ENCODE peak calls at places on chromosome 21, in five cellular contexts. V, W, T, X and O are unnamed samples.

GRCh38 chr21:14523234-14523633 is 22.9 kb downstream of the SAMSN1 start:
- DNase-seq in V (no peak), W (peak; percentile 76), T (no peak), X (no peak), O (no peak)

GRCh38 chr21:42401164-42401563 is 2.5 kb upstream of the UBASH3A start:
- DNase-seq in V (peak; percentile 23), W (no peak), T (no peak), X (no peak), O (peak; percentile 86)

GRCh38 chr21:41501919-41502318 is 6.0 kb downstream of the TMPRSS2 start:
- DNase-seq in V (peak; percentile 6), W (no peak), T (no peak), X (no peak), O (no peak)

GRCh38 chr21:40049031-40049958 is 182.1 kb downstream of the PCP4 start:
- DNase-seq in V (peak; percentile 79), W (no peak), T (no peak), X (peak; percentile 58), O (peak; percentile 27)

GRCh38 chr21:45071396-45072165 is 2.8 kb upstream of the ADARB1 start:
- DNase-seq in V (no peak), W (no peak), T (no peak), X (no peak), O (no peak)

GRCh38 chr21:26892151-26892550 is 46.9 kb upstream of the ADAMTS1 start:
- DNase-seq in V (no peak), W (no peak), T (no peak), X (no peak), O (no peak)

GRCh38 chr21:35257413-35257812 is 208.3 kb upstream of the RUNX1 start:
- DNase-seq in V (peak; percentile 93), W (no peak), T (peak; percentile 67), X (peak; percentile 79), O (peak; percentile 62)

GRCh38 chr21:25025596-25025995 is 581.7 kb downstream of the MRPL39 start:
- DNase-seq in V (no peak), W (no peak), T (no peak), X (no peak), O (no peak)

GRCh38 chr21:41043008-41043407 is 125.0 kb upstream of the BACE2 start:
- DNase-seq in V (no peak), W (no peak), T (no peak), X (no peak), O (no peak)

GRCh38 chr21:42846221-42846620 is 33.1 kb downstream of the WDR4 start:
- DNase-seq in V (no peak), W (peak; percentile 46), T (no peak), X (peak; percentile 9), O (no peak)

GRCh38 chr21:32359719-32360260 is 33.0 kb downstream of the URB1 start:
- DNase-seq in V (no peak), W (no peak), T (no peak), X (no peak), O (no peak)
- H3K4me3 ChIP-seq in V (no peak overlapping the region), W (no peak overlapping the region), T (no peak overlapping the region), X (no peak overlapping the region), O (no peak overlapping the region)

DNA sequence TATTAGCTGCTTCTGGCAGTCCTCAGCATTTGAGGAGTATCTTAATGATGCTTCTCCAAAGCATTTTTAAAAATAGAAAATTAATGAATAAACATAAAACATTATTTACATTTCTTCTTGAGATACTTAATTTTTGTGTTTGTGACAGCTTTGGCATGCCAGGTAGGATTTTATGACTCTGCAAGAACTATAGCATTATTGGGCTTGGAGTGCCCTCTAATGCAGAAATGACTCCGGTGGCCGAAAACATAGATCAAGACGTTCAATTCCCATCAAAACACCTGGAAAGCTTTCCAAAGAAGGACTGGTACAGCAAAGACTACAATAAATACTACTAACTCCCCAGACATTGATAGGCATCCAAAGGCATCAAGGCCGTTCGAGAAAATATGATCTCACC is 366.4 kb upstream of the CXADR start:
- DNase-seq in V (no peak), W (no peak), T (no peak), X (no peak), O (no peak)
- TF ChIP-seq CTCF in V (no peak), W (no peak), T (no peak), X (no peak), O (no peak)

GRCh38 chr21:29305561-29305960 is 6.8 kb downstream of the BACH1 start:
- DNase-seq in V (no peak), W (no peak), T (no peak), X (no peak), O (no peak)

GRCh38 chr21:29303301-29303700 is 4.6 kb downstream of the BACH1 start:
- DNase-seq in V (no peak), W (no peak), T (no peak), X (no peak), O (no peak)

GRCh38 chr21:29306920-29307319 is 8.2 kb downstream of the BACH1 start:
- DNase-seq in V (no peak), W (no peak), T (no peak), X (no peak), O (no peak)

GRCh38 chr21:29304577-29304976 is 5.9 kb downstream of the BACH1 start:
- DNase-seq in V (peak; percentile 21), W (no peak), T (no peak), X (no peak), O (no peak)

DNA sequence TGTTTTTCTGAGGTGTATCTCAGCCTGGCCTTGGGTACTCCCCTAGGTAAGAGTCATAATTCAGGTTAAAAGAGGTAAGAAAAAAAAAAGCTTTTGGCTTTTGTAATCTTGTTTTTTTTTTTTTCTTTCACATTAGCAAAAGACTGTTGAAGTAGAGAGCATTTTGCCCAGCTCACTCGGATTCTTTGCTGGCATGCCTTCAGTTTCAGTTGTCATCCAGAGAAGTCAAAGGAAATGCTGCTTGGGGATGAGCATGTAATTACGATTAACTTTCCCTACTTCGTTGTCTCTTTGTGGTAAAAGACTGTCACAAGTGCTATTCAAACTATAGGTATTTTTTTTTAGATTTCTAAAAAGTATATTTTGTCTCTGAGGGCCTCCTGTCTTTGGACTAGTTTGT is 6.3 kb downstream of the BACH1 start:
- DNase-seq in V (no peak), W (no peak), T (no peak), X (peak; percentile 30), O (no peak)
- H3K4me1 ChIP-seq in V (peaks cover 32% of the 10 kb centered on the region), W (peaks cover 87% of the 10 kb centered on the region), T (peaks cover 59% of the 10 kb centered on the region), X (peaks cover 94% of the 10 kb centered on the region), O (peaks cover 52% of the 10 kb centered on the region)

DNA sequence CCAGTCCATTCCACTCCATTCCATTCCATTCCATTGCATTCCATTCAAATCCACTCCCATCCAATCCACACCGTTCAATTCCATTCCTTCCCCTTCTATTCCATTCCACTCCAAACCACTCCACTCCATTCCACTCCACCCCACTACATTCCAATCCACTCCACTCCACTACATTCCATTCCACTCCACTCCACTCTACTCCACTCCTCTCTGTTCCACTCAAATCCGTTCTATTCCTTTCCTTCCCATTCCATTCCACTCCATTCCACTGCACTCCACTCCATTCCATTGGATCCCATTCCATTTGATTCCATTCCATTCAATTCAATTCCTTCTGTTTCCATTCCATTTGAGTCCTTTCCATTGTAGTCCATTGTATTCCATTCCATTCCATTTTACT is 2568.3 kb upstream of the TPTE start:
- DNase-seq in V (no peak), W (no peak), T (no peak), X (no peak), O (no peak)
- H3K4me3 ChIP-seq in V (no peak overlapping the region), W (no peak overlapping the region), T (no peak overlapping the region), X (no peak overlapping the region), O (no peak overlapping the region)

GRCh38 chr21:22890656-22891055 is 1892.4 kb downstream of the NCAM2 start:
- DNase-seq in V (no peak), W (no peak), T (no peak), X (no peak), O (no peak)
- TF ChIP-seq CTCF in V (no peak), W (no peak), T (no peak), X (no peak), O (no peak)

DNA sequence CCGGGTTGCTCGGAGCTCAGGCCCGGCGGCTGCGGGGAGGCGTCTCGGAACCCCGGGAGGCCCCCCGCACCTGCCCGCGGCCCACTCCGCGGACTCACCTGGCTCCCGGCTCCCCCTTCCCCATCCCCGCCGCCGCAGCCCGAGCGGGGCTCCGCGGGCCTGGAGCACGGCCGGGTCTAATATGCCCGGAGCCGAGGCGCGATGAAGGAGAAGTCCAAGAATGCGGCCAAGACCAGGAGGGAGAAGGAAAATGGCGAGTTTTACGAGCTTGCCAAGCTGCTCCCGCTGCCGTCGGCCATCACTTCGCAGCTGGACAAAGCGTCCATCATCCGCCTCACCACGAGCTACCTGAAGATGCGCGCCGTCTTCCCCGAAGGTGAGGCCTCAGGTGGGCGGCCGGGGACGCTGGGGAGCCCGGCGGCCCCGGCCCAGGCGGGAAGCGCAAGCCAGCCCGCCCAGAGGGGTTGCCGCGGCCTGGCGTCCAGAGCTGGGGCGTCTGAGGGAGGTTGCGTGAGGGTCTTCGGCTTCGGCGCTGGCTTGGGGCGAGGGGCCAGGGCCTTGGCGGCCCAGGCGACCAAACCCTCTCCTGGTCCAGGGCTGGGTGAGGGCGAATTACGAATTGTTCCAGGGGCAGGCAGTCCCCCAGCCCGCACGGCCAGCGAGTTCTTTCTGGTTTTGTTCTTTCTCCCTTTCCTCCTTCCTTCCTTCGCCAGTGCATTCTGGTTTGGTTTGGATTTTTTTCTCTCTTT is 805 bp downstream of the SIM2 start:
- DNase-seq in V (no peak), W (no peak), T (no peak), X (no peak), O (no peak)
- H3K4me1 ChIP-seq in V (peaks cover 12% of the 10 kb centered on the region), W (peaks cover 59% of the 10 kb centered on the region), T (no peaks in the 10 kb centered on the region), X (peaks cover 28% of the 10 kb centered on the region), O (peaks cover 33% of the 10 kb centered on the region)

GRCh38 chr21:38793060-38793459 is 12.7 kb upstream of the ETS2 start:
- DNase-seq in V (no peak), W (no peak), T (no peak), X (no peak), O (no peak)

GRCh38 chr21:38795475-38795874 is 10.3 kb upstream of the ETS2 start:
- DNase-seq in V (no peak), W (no peak), T (no peak), X (no peak), O (no peak)

GRCh38 chr21:38796426-38796825 is 9.3 kb upstream of the ETS2 start:
- DNase-seq in V (peak; percentile 66), W (no peak), T (no peak), X (no peak), O (no peak)

GRCh38 chr21:38794978-38795377 is 10.8 kb upstream of the ETS2 start:
- DNase-seq in V (no peak), W (no peak), T (no peak), X (no peak), O (peak; percentile 69)

GRCh38 chr21:38793926-38794713 is 11.6 kb upstream of the ETS2 start:
- DNase-seq in V (no peak), W (no peak), T (no peak), X (no peak), O (no peak)
- H3K4me3 ChIP-seq in V (no peak overlapping the region), W (no peak overlapping the region), T (no peak overlapping the region), X (no peak overlapping the region), O (no peak overlapping the region)

GRCh38 chr21:43978060-43978459 is 34.0 kb upstream of the TRAPPC10 start:
- DNase-seq in V (no peak), W (no peak), T (no peak), X (no peak), O (no peak)
- TF ChIP-seq CTCF in V (no peak), W (no peak), T (no peak), X (no peak), O (no peak)